ENCODE peak calls at places on chromosome 10, in eight cellular contexts. O, M, W, Y, V, Z, K and G are unnamed samples.

GRCh38 chr10:38094923-38095574 is 912 bp downstream of the ZNF37A start:
- DNase-seq in Z (no peak), K (no peak), V (no peak), Y (no peak), O (peak; percentile 3), M (peak; percentile 2), W (no peak), G (no peak)

GRCh38 chr10:7354330-7355047 is 56.3 kb downstream of the SFMBT2 start:
- DNase-seq in W (no peak), V (no peak), K (no peak), M (no peak), O (no peak), Y (no peak), Z (no peak), G (no peak)

GRCh38 chr10:85151506-85151905 is 823.1 kb downstream of the CCSER2 start:
- DNase-seq in K (no peak), O (no peak), Z (no peak), Y (no peak), V (no peak), M (no peak), W (no peak), G (no peak)

GRCh38 chr10:10564081-10564480 is 453.6 kb upstream of the CELF2 start:
- DNase-seq in M (peak; percentile 57), Z (peak; percentile 70), V (no peak), O (no peak), W (no peak), K (no peak), Y (no peak), G (no peak)

GRCh38 chr10:117762819-117763172 is 220.2 kb downstream of the EMX2 start:
- DNase-seq in W (no peak), Z (no peak), V (no peak), Y (no peak), M (peak; percentile 15), K (no peak), O (no peak), G (no peak)

GRCh38 chr10:7412482-7413251 is 1.8 kb upstream of the SFMBT2 start:
- DNase-seq in O (peak; percentile 45), W (no peak), Z (no peak), K (no peak), Y (no peak), M (no peak), V (peak; percentile 55), G (no peak)

GRCh38 chr10:132693676-132694075 is 92.3 kb downstream of the NKX6-2 start:
- DNase-seq in M (no peak), O (no peak), Z (no peak), Y (no peak), V (no peak), W (no peak), K (no peak), G (no peak)

GRCh38 chr10:94006591-94007550 is 13.1 kb downstream of the PLCE1 start:
- DNase-seq in K (no peak), Z (no peak), Y (no peak), O (no peak), M (peak; percentile 56), W (peak; percentile 61), V (no peak), G (no peak)

GRCh38 chr10:43702936-43703281 is 54.2 kb upstream of the ZNF32 start:
- DNase-seq in W (no peak), V (no peak), K (no peak), Y (no peak), O (no peak), Z (no peak), M (no peak), G (no peak)

GRCh38 chr10:132272061-132272766 is 35.5 kb downstream of the STK32C start:
- DNase-seq in Y (no peak), M (peak; percentile 72), Z (no peak), K (no peak), V (no peak), O (no peak), W (no peak), G (no peak)

GRCh38 chr10:80894339-80894791 is 356.7 kb downstream of the SH2D4B start:
- DNase-seq in V (no peak), O (no peak), M (no peak), Z (no peak), W (no peak), K (no peak), Y (no peak), G (no peak)

GRCh38 chr10:74164641-74165529 is 13.9 kb downstream of the ADK start:
- DNase-seq in K (no peak), O (no peak), V (no peak), Y (no peak), W (no peak), Z (no peak), M (no peak), G (no peak)

GRCh38 chr10:3126741-3127342 is 45.7 kb downstream of the PITRM1 start:
- DNase-seq in K (no peak), W (no peak), V (no peak), Y (peak; percentile 55), M (no peak), Z (no peak), O (no peak), G (peak; percentile 81)

GRCh38 chr10:7526017-7526400 is 115.2 kb upstream of the SFMBT2 start:
- DNase-seq in Z (no peak), O (no peak), W (no peak), M (no peak), K (no peak), Y (no peak), V (no peak), G (no peak)

GRCh38 chr10:33252324-33252723 is 82.1 kb downstream of the NRP1 start:
- DNase-seq in W (no peak), M (no peak), V (no peak), O (no peak), Z (no peak), Y (no peak), K (no peak), G (no peak)

GRCh38 chr10:95399167-95399566 is 108.4 kb upstream of the PDLIM1 start:
- DNase-seq in M (no peak), Y (no peak), W (no peak), O (no peak), Z (no peak), V (no peak), K (no peak), G (no peak)

GRCh38 chr10:19828278-19829049 is 12.2 kb downstream of the PLXDC2 start:
- DNase-seq in W (no peak), M (no peak), O (no peak), V (peak; percentile 56), Z (peak; percentile 77), Y (no peak), K (no peak), G (no peak)

GRCh38 chr10:130022501-130023299 is 58.6 kb upstream of the EBF3 start:
- DNase-seq in Z (no peak), K (no peak), M (peak; percentile 95), O (no peak), V (no peak), Y (no peak), W (no peak), G (no peak)

GRCh38 chr10:88531383-88532092 is 51.6 kb downstream of the RNLS start:
- DNase-seq in W (no peak), M (no peak), Y (no peak), K (no peak), V (no peak), Z (no peak), O (no peak), G (no peak)

GRCh38 chr10:86711957-86712708 is 43.8 kb downstream of the LDB3 start:
- DNase-seq in M (peak; percentile 46), Z (peak; percentile 37), V (peak; percentile 28), Y (no peak), W (no peak), O (no peak), K (peak; percentile 49), G (peak; percentile 1)

GRCh38 chr10:52883996-52884871 is 111.7 kb upstream of the MBL2 start:
- DNase-seq in V (no peak), W (peak; percentile 47), M (peak; percentile 57), O (peak; percentile 3), Z (no peak), Y (no peak), K (peak; percentile 56), G (no peak)

GRCh38 chr10:13528138-13528874 is 508 bp downstream of the BEND7 start:
- DNase-seq in M (peak; percentile 34), W (peak; percentile 36), V (no peak), Z (no peak), Y (no peak), O (no peak), K (peak; percentile 13), G (no peak)

GRCh38 chr10:60541461-60541860 is 151.8 kb upstream of the ANK3 start:
- DNase-seq in K (no peak), Z (no peak), W (no peak), M (no peak), O (no peak), V (no peak), Y (no peak), G (no peak)

GRCh38 chr10:106401161-106401560 is 763.3 kb downstream of the SORCS1 start:
- DNase-seq in V (no peak), W (no peak), O (no peak), M (no peak), Z (no peak), Y (no peak), K (peak; percentile 17), G (no peak)

GRCh38 chr10:49601857-49602256 is 8.3 kb upstream of the SLC18A3 start:
- DNase-seq in O (no peak), W (peak; percentile 22), K (peak; percentile 45), Y (no peak), M (no peak), V (no peak), Z (no peak), G (no peak)

GRCh38 chr10:10517866-10518265 is 499.8 kb upstream of the CELF2 start:
- DNase-seq in W (no peak), V (no peak), Y (no peak), O (no peak), K (no peak), Z (no peak), M (no peak), G (no peak)

GRCh38 chr10:121791761-121792160 is 136.1 kb downstream of the ATE1 start:
- DNase-seq in K (no peak), V (no peak), W (no peak), M (no peak), O (no peak), Y (no peak), Z (no peak), G (no peak)

GRCh38 chr10:18298256-18298655 is 158.0 kb downstream of the CACNB2 start:
- DNase-seq in Z (no peak), Y (no peak), O (no peak), V (no peak), W (no peak), K (no peak), M (no peak), G (no peak)

GRCh38 chr10:5584895-5585516 is 60.2 kb downstream of the CALML3 start:
- DNase-seq in K (no peak), W (no peak), Z (no peak), M (peak; percentile 86), O (no peak), V (no peak), Y (no peak), G (no peak)

GRCh38 chr10:110610308-110610774 is 33.8 kb upstream of the RBM20 start:
- DNase-seq in O (peak; percentile 50), K (peak; percentile 62), Z (no peak), V (no peak), Y (peak; percentile 31), W (no peak), M (peak; percentile 78), G (peak; percentile 28)

GRCh38 chr10:77715536-77715935 is 77.9 kb upstream of the KCNMA1 start:
- DNase-seq in M (no peak), Y (no peak), W (no peak), V (no peak), K (no peak), Z (no peak), O (no peak), G (no peak)

GRCh38 chr10:86168256-86168655 is 198.3 kb downstream of the GRID1 start:
- DNase-seq in V (no peak), Z (no peak), O (no peak), W (no peak), K (no peak), Y (no peak), M (no peak), G (no peak)